ENCODE peak calls at places on chromosomes 2 and 18, in seven cellular contexts. A is LoVo; D is activated CD4-positive, CD25-positive, alpha-beta regulatory T cell; V is HTR-8/SVneo; L is stimulated activated CD8-positive, alpha-beta memory T cell treated with anti-CD3 and anti-CD28 coated beads, Interleukin-12 subunit alpha, Interleukin-12 subunit beta, amount 100 ng/mL, for 1 hour; B is HFFc6; G is mucosa of descending colon. P is an unnamed sample.

GRCh38 chr2:230777681-230778080 is 65.0 kb downstream of the CAB39 start:
- DNase-seq in G (no peak), V (no peak), A (peak; percentile 37), L (no peak), B (peak; percentile 53), D (no peak), P (no peak)

GRCh38 chr2:168948621-168949212 is 47.6 kb downstream of the G6PC2 start:
- DNase-seq in V (no peak), B (no peak), L (no peak), G (no peak), A (peak; percentile 22), D (no peak), P (peak; percentile 59)

GRCh38 chr2:157471078-157471477 is 27.2 kb upstream of the CYTIP start:
- DNase-seq in G (no peak), V (no peak), A (no peak), L (no peak), B (no peak), D (no peak), P (no peak)

GRCh38 chr2:61396005-61396404 is 74.9 kb downstream of the USP34 start:
- DNase-seq in B (no peak), D (no peak), L (no peak), A (no peak), V (no peak), G (no peak), P (no peak)

GRCh38 chr2:111534816-111535803 is 348.9 kb downstream of the ANAPC1 start:
- DNase-seq in B (peak; percentile 33), A (no peak), G (peak; percentile 54), D (peak; percentile 8), L (no peak), V (peak; percentile 7), P (no peak)

GRCh38 chr2:4964579-4964978 is 727.6 kb upstream of the SOX11 start:
- DNase-seq in V (no peak), B (no peak), G (no peak), D (no peak), L (no peak), A (no peak), P (no peak)

GRCh38 chr2:195660265-195660890 is 3.4 kb downstream of the SLC39A10 start:
- DNase-seq in V (peak; percentile 35), L (peak; percentile 80), D (peak; percentile 70), G (peak; percentile 98), A (peak; percentile 55), B (peak; percentile 73), P (peak; percentile 29)

GRCh38 chr2:157107877-157108276 is 149.6 kb upstream of the GALNT5 start:
- DNase-seq in G (peak; percentile 71), A (no peak), D (no peak), V (no peak), B (no peak), L (no peak), P (no peak)

GRCh38 chr2:127226520-127227263 is 6.6 kb upstream of the CYP27C1 start:
- DNase-seq in G (peak; percentile 90), L (no peak), B (peak; percentile 93), V (peak; percentile 71), D (no peak), A (peak; percentile 94), P (no peak)

GRCh38 chr2:165877565-165878550 is 75.7 kb downstream of the TTC21B start:
- DNase-seq in A (no peak), L (no peak), V (no peak), D (no peak), B (peak; percentile 9), G (no peak), P (no peak)

GRCh38 chr2:218482651-218483050 is 63.7 kb downstream of the VIL1 start:
- DNase-seq in L (no peak), A (no peak), G (no peak), D (no peak), B (no peak), V (no peak), P (no peak)

GRCh38 chr18:11149441-11150270 is at the start of gene PIEZO2:
- DNase-seq in V (peak; percentile 88), L (no peak), G (peak; percentile 31), D (no peak), B (no peak), A (no peak), P (peak; percentile 36)

P was measured in K562.